ENCODE peak calls at places on chromosomes 4 and X, in four cellular contexts. B is A549, K is K562, V is GM12878. S is an unnamed sample.

GRCh38 chrX:8955521-8955920 is 78.4 kb downstream of the FAM9B start:
- DNase-seq in B (no peak), K (no peak), V (no peak), S (no peak)

GRCh38 chr4:180794352-180794751 is 1448.8 kb upstream of the TENM3 start:
- DNase-seq in B (no peak), K (no peak), V (no peak), S (no peak)

GRCh38 chr4:64756016-64756415 is 346.8 kb upstream of the TECRL start:
- DNase-seq in B (no peak), K (no peak), V (no peak), S (no peak)

GRCh38 chr4:76211769-76212168 is 1.9 kb downstream of the SCARB2 start:
- DNase-seq in B (no peak), K (no peak), V (no peak), S (no peak)

GRCh38 chrX:64176876-64177275 is 28.6 kb downstream of the AMER1 start:
- DNase-seq in B (no peak), K (no peak), V (no peak), S (no peak)

GRCh38 chrX:50971390-50971789 is 60.9 kb downstream of the BMP15 start:
- DNase-seq in B (no peak), K (no peak), V (no peak), S (no peak)

GRCh38 chr4:83378426-83378825 is 43.8 kb upstream of the HPSE start:
- DNase-seq in B (no peak), K (peak; percentile 58), V (no peak), S (no peak)

GRCh38 chr4:65265526-65265925 is 404.8 kb downstream of the EPHA5 start:
- DNase-seq in B (no peak), K (no peak), V (no peak), S (no peak)

GRCh38 chr4:20248155-20248558 is 3.5 kb upstream of the SLIT2 start:
- DNase-seq in B (no peak), K (peak; percentile 9), V (no peak), S (peak; percentile 83)

GRCh38 chr4:103994059-103994458 is 274.3 kb upstream of the TACR3 start:
- DNase-seq in B (no peak), K (no peak), V (no peak), S (no peak)

GRCh38 chr4:103998752-103999151 is 279.0 kb upstream of the TACR3 start:
- DNase-seq in B (no peak), K (no peak), V (no peak), S (no peak)

GRCh38 chr4:103996059-103996458 is 276.3 kb upstream of the TACR3 start:
- DNase-seq in B (no peak), K (no peak), V (no peak), S (no peak)

DNA sequence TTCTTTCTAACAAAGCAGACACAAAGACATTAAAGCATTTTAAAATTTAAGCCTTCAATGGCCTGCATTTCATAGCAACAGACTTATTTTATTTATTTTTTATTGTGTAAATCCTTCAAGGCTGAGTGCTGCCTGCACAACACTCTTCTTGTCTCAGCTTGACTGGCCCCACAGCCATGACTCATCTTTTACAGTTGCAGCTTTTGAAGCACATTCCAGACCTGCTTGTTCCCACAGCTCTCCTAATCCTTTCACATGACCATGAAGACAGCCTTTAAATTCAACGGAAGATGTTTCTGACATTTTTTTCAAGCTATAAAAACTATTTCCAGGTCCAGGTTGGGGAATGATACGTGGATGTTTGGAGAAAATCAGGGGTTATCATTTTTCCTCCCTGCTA is 276.9 kb upstream of the TACR3 start:
- DNase-seq in B (peak; percentile 18), K (no peak), V (no peak), S (no peak)
- TF ChIP-seq RCOR1 in B (no peak), K (no peak), V (no peak), S (no peak)

GRCh38 chr4:176195184-176195978 is at the start of gene SPATA4:
- DNase-seq in B (peak; percentile 65), K (peak; percentile 92), V (peak; percentile 84), S (peak; percentile 89)
- TF ChIP-seq POLR2A in B (peak; percentile 46), K (peak; percentile 69), V (no peak), S (peak; percentile 81)

GRCh38 chr4:38424171-38424871 is 239.7 kb upstream of the KLF3 start:
- DNase-seq in B (no peak), K (no peak), V (no peak), S (no peak)
- TF ChIP-seq SMC3 in B (no peak), K (no peak), V (no peak), S (no peak)

GRCh38 chr4:72312032-72312650 is 256.9 kb downstream of the ADAMTS3 start:
- DNase-seq in B (no peak), K (no peak), V (no peak), S (peak; percentile 89)
- TF ChIP-seq RCOR1 in B (no peak), K (no peak), V (no peak), S (no peak)

DNA sequence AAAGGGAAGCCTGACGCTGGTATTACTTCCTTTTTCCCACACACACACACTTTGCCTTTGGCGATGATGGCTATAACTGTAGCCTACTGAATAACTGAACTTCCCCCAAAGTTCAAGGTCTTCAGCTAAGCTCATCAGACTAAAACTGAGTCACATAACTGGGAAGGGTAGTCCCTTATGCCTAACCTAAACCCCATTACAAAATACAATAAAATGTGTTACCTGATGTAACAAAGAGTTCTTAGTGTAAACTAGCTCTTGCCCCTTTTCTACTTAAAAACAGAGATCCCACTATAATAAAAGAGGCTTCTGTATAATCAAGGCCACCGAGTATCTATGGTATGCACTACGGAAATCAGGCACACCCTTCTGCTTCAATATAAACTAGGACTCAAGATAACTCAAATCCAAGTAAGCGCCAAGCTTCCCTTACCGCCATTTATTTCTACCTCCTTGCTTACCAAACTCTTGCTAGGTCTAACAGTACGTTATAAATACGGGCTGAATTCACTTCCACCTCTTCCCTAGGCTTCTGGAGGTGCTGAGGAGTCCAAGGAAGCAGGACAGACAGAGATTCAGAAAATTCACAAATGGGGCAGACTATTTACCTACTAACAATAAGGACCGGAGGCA is 2.4 kb downstream of the OTUD4 start:
- DNase-seq in B (no peak), K (peak; percentile 50), V (no peak), S (peak; percentile 45)
- TF ChIP-seq POLR2A in B (no peak), K (no peak), V (no peak), S (no peak)

GRCh38 chr4:2536193-2537010 is at the start of gene FAM193A:
- DNase-seq in B (peak; percentile 70), K (peak; percentile 99), V (peak; percentile 94), S (peak; percentile 100)

GRCh38 chr4:2537011-2537830 is 774 bp downstream of the FAM193A start:
- DNase-seq in B (no peak), K (peak; percentile 41), V (no peak), S (peak; percentile 24)

GRCh38 chr4:2535386-2536192 is 858 bp upstream of the FAM193A start:
- DNase-seq in B (no peak), K (peak; percentile 43), V (no peak), S (peak; percentile 5)

GRCh38 chr4:2534904-2535385 is 1.5 kb upstream of the FAM193A start:
- DNase-seq in B (no peak), K (peak; percentile 23), V (no peak), S (peak; percentile 15)
- TF ChIP-seq SMC3 in B (no peak), K (no peak), V (no peak), S (no peak)

GRCh38 chr4:4397441-4397819 is 10.5 kb downstream of the NSG1 start:
- DNase-seq in B (no peak), K (no peak), V (no peak), S (no peak)

GRCh38 chr4:4394644-4395043 is 7.7 kb downstream of the NSG1 start:
- DNase-seq in B (no peak), K (no peak), V (no peak), S (peak; percentile 51)

GRCh38 chr4:4396628-4397440 is 9.9 kb downstream of the NSG1 start:
- DNase-seq in B (no peak), K (no peak), V (no peak), S (peak; percentile 42)

GRCh38 chr4:4398430-4398829 is 11.5 kb downstream of the NSG1 start:
- DNase-seq in B (no peak), K (no peak), V (no peak), S (no peak)

GRCh38 chr4:4395849-4396627 is 9.1 kb downstream of the NSG1 start:
- DNase-seq in B (no peak), K (peak; percentile 37), V (no peak), S (peak; percentile 53)
- TF ChIP-seq RCOR1 in B (no peak), K (no peak), V (no peak), S (no peak)

GRCh38 chrX:69165116-69165651 is at the start of gene PJA1:
- DNase-seq in B (peak; percentile 62), K (peak; percentile 58), V (no peak), S (peak; percentile 57)
- TF ChIP-seq POLR2A in B (peak; percentile 46), K (peak; percentile 42), V (peak; percentile 65), S (peak; percentile 49)

GRCh38 chr4:118969359-118969758 is 80.7 kb downstream of the SYNPO2 start:
- DNase-seq in B (peak; percentile 8), K (peak; percentile 28), V (no peak), S (peak; percentile 82)

GRCh38 chr4:118967393-118967792 is 78.7 kb downstream of the SYNPO2 start:
- DNase-seq in B (no peak), K (no peak), V (no peak), S (peak; percentile 81)

GRCh38 chr4:118964891-118965411 is 76.3 kb downstream of the SYNPO2 start:
- DNase-seq in B (no peak), K (no peak), V (no peak), S (peak; percentile 70)

GRCh38 chr4:118968813-118969212 is 80.2 kb downstream of the SYNPO2 start:
- DNase-seq in B (no peak), K (no peak), V (no peak), S (no peak)

GRCh38 chr4:118968006-118968405 is 79.4 kb downstream of the SYNPO2 start:
- DNase-seq in B (no peak), K (no peak), V (peak; percentile 67), S (peak; percentile 87)
- TF ChIP-seq SMC3 in B (no peak), K (no peak), V (no peak), S (no peak)